ENCODE peak calls at places on chromosomes 7 and 10, in four cellular contexts. U is heart left ventricle, Q is right lobe of liver, N is left ventricle myocardium inferior. Z is an unnamed sample. For H3K4me1, the result is how much of the 10 kb centered on the place peaks cover.

GRCh38 chr10:121854809-121855445 is 72.9 kb downstream of the ATE1 start:
- DNase-seq in U (no peak), Q (no peak), N (no peak), Z (no peak)

GRCh38 chr7:40047661-40048060 is 86.8 kb downstream of the MPLKIP start:
- DNase-seq in U (no peak), Q (no peak), N (no peak), Z (no peak)

GRCh38 chr10:29430101-29430500 is 141.2 kb downstream of the LYZL1 start:
- DNase-seq in U (no peak), Q (no peak), N (no peak), Z (no peak)

GRCh38 chr7:28301148-28301641 is 111.1 kb upstream of the CREB5 start:
- DNase-seq in U (no peak), Q (peak), N (no peak), Z (no peak)

GRCh38 chr10:91536101-91536500 is 96.8 kb downstream of the PPP1R3C start:
- DNase-seq in U (peak), Q (peak), N (peak), Z (peak)

GRCh38 chr10:36670616-36671402 is 454.6 kb upstream of the ANKRD30A start:
- DNase-seq in U (no peak), Q (no peak), N (no peak), Z (no peak)

GRCh38 chr10:117165557-117166419 is 27.7 kb upstream of the VAX1 start:
- DNase-seq in U (peak), Q (peak), N (no peak), Z (peak)

GRCh38 chr7:66557214-66558200 is 71.2 kb upstream of the KCTD7 start:
- DNase-seq in U (peak), Q (peak), N (peak), Z (peak)

GRCh38 chr7:69620063-69620462 is 21.8 kb downstream of the AUTS2 start:
- DNase-seq in U (no peak), Q (no peak), N (no peak), Z (no peak)

GRCh38 chr10:112953075-112953501 is 3.0 kb downstream of the TCF7L2 start:
- DNase-seq in U (peak), Q (peak), N (peak), Z (peak)

GRCh38 chr10:31694929-31695837 is 233.4 kb downstream of the ARHGAP12 start:
- DNase-seq in U (no peak), Q (no peak), N (no peak), Z (no peak)

GRCh38 chr7:74606909-74607255 is 50.6 kb upstream of the GTF2I start:
- DNase-seq in U (no peak), Q (no peak), N (no peak), Z (no peak)

GRCh38 chr10:84352251-84352842 is 24.0 kb downstream of the CCSER2 start:
- DNase-seq in U (peak), Q (no peak), N (no peak), Z (no peak)

GRCh38 chr7:38368191-38368605 is 94.8 kb upstream of the TARP start:
- DNase-seq in U (peak), Q (peak), N (peak), Z (peak)

GRCh38 chr10:14532473-14533251 is 201.9 kb upstream of the FRMD4A start:
- DNase-seq in U (no peak), Q (no peak), N (no peak), Z (no peak)

GRCh38 chr10:10605551-10606081 is 412.1 kb upstream of the CELF2 start:
- DNase-seq in U (no peak), Q (no peak), N (no peak), Z (no peak)

GRCh38 chr7:125605241-125605640 is 675.6 kb upstream of the POT1 start:
- DNase-seq in U (no peak), Q (no peak), N (no peak), Z (no peak)

GRCh38 chr7:3218561-3219225 is 82.4 kb upstream of the SDK1 start:
- DNase-seq in U (no peak), Q (no peak), N (no peak), Z (no peak)

GRCh38 chr7:29884399-29885272 is 78.3 kb downstream of the WIPF3 start:
- DNase-seq in U (no peak), Q (no peak), N (no peak), Z (no peak)

GRCh38 chr7:38703093-38703492 is 71.9 kb upstream of the AMPH start:
- DNase-seq in U (no peak), Q (no peak), N (no peak), Z (no peak)

GRCh38 chr10:28548781-28549498 is 16.0 kb downstream of the WAC start:
- DNase-seq in U (no peak), Q (no peak), N (no peak), Z (no peak)

GRCh38 chr10:36393800-36394199 is 731.6 kb upstream of the ANKRD30A start:
- DNase-seq in U (no peak), Q (no peak), N (no peak), Z (no peak)

GRCh38 chr10:100739516-100740368 is 5.6 kb upstream of the PAX2 start:
- DNase-seq in U (no peak), Q (no peak), N (no peak), Z (peak)

GRCh38 chr7:157278791-157279678 is 57.8 kb upstream of the DNAJB6 start:
- DNase-seq in U (peak), Q (peak), N (peak), Z (peak)

GRCh38 chr10:90865400-90865799 is 6.4 kb upstream of the RPP30 start:
- DNase-seq in U (no peak), Q (no peak), N (no peak), Z (no peak)

GRCh38 chr7:33428415-33428814 is 299.1 kb downstream of the BBS9 start:
- DNase-seq in U (no peak), Q (no peak), N (no peak), Z (no peak)

GRCh38 chr7:99837649-99838361 is 10.0 kb downstream of the CYP3A43 start:
- DNase-seq in U (no peak), Q (no peak), N (no peak), Z (no peak)

GRCh38 chr10:49696311-49696710 is 16.9 kb downstream of the C10orf53 start:
- DNase-seq in U (no peak), Q (no peak), N (no peak), Z (no peak)

GRCh38 chr10:12727832-12728215 is 273.7 kb downstream of the CCDC3 start:
- DNase-seq in U (no peak), Q (no peak), N (no peak), Z (no peak)

GRCh38 chr7:103714377-103714927 is 268.4 kb upstream of the SLC26A5 start:
- DNase-seq in U (no peak), Q (no peak), N (no peak), Z (no peak)

GRCh38 chr7:140195859-140196258 is 19.1 kb upstream of the KDM7A start:
- DNase-seq in U (no peak), Q (no peak), N (no peak), Z (no peak)

GRCh38 chr10:101012525-101013364 is 13.1 kb downstream of the LZTS2 start:
- DNase-seq in U (peak), Q (peak), N (peak), Z (peak)

GRCh38 chr7:140263277-140263676 is 86.5 kb upstream of the KDM7A start:
- DNase-seq in U (no peak), Q (no peak), N (no peak), Z (no peak)

GRCh38 chr7:111159426-111159825 is 68.5 kb downstream of the LRRN3 start:
- DNase-seq in U (no peak), Q (no peak), N (no peak), Z (no peak)

GRCh38 chr10:91220954-91221696 is 662 bp downstream of the PCGF5 start:
- DNase-seq in U (peak), Q (no peak), N (no peak), Z (no peak)

GRCh38 chr7:130009848-130010688 is 41.1 kb downstream of the ZC3HC1 start:
- DNase-seq in U (no peak), Q (no peak), N (no peak), Z (peak)

GRCh38 chr7:15687645-15688025 is 1.2 kb upstream of the MEOX2 start:
- DNase-seq in U (peak), Q (no peak), N (peak), Z (no peak)

DNA sequence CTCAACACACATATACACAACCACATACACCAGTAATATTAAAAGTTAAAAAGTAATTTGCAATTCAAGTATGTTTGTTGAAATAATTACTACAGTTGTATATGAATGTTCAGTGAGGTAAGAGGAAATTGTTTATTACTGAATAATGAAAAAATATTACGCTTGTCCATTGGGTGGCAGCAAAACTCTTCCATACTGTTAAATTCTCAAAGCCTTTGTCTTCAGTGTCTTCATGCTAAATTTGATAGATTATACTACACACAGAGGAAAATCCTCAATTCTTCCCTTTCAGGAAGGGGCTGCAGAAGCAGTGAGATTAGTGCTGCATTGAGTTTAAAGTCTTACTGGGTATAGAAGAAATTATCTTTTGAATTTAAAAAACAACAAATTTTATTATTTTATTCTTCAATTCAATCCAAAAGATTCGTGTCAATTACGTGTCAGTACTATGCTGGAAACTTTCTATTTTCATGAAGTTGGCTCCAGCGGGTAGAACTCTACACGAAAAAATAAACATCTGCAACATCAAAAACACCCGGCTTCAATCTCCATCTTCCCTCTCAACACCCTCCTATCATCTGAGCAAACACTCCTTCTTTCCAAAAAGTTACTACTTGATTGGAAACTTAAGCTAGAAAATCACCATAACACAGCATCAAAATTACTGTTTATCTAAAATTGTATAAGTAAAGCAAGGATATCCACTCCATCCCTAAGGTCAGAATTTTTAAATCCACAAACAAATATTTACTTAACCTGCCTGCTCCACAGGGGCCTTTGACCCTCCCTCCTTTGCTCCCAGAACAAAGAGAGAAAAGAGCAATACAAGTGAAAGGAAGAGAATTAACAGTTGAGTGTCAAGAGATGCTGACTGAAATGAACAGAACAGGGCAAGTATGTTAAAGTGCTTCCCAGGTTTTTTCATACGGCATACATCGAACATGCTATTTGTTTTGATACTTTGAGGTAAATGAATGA is 37.0 kb upstream of the TES start:
- DNase-seq in U (no peak), Q (no peak), N (no peak), Z (no peak)
- H3K4me1 ChIP-seq in U (under half), Q (under half), N (under half), Z (under half)

GRCh38 chr7:115013887-115014286 is 92.0 kb downstream of the MDFIC start:
- DNase-seq in U (no peak), Q (no peak), N (no peak), Z (no peak)
- H3K4me1 ChIP-seq in U (under half), Q (under half), N (under half), Z (under half)

DNA sequence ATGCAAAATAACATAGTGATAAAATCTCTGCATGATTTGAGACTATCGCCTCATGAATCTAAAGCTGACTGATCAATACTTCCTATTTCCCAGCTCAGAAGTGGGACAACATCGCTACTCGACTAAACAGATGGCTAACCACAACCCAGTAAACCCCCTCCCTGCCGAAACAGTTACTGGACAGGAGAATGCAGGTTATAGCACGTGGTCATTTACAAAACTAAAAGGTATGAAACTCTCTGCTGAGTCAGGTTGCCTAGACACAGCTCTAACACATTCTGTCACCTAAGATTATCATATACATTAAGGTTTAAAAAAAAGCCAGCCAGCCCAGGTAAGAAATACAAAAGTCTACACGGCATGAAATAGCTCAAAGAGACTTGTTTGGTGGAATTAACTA is 64.0 kb downstream of the CTBP2 start:
- DNase-seq in U (no peak), Q (no peak), N (no peak), Z (no peak)
- H3K4me1 ChIP-seq in U (under half), Q (under half), N (half or more), Z (under half)

DNA sequence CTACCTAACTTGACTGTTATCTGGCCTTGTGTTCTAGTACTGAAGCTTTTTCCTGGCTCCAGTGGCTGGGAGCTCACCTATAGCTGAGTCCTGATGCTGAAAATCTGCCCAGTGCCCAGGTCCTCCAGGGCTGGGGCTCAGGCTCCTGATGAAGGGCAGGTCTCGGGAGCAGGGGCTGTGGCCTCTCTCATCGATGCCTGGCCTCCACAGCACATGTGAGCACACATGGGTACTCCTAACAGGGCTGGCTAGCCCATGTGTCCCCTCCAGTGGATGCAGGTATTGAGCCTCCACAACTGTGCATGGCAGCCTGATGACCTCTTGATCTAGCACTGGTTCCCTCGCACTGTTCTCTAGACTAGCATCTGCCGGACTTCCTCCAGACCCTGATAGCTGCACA is 34.9 kb downstream of the PLAC9 start:
- DNase-seq in U (no peak), Q (no peak), N (no peak), Z (no peak)
- H3K4me1 ChIP-seq in U (half or more), Q (under half), N (half or more), Z (under half)

DNA sequence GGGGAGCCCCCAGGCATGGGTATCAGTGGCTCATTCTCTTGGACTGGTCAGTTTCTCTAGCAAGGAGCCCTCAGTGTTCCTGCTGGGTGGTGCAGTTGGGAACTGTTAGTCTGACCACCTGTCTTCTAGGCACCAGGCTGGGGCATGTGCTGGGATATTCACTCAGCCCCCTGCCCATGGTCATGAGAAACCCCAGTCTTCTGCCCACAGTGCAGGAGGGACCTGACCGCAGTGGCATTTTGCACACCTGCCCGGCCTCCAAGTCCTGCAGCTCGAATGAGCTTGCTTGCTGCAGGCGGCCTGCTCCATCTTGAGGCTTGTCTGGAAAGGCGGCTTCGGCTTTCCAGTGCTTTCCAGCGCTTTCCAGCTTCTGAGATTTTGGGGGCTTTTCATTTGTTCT is 36.3 kb downstream of the CUX1 start:
- DNase-seq in U (peak), Q (no peak), N (no peak), Z (no peak)
- H3K4me1 ChIP-seq in U (under half), Q (under half), N (under half), Z (under half)

GRCh38 chr10:119314061-119314460 is 106.7 kb downstream of the GRK5 start:
- DNase-seq in U (no peak), Q (no peak), N (no peak), Z (no peak)
- H3K4me1 ChIP-seq in U (under half), Q (under half), N (half or more), Z (under half)

Z was measured in kidney.